ENCODE peak calls at places on chromosomes 11 and 22, in eight cellular contexts. I, C, S, Y, P, B, M and H are unnamed samples.

GRCh38 chr11:128924618-128925017 is 18.1 kb downstream of the TP53AIP1 start:
- ATAC-seq in Y (no peak), B (no peak), P (no peak), S (no peak), M (no peak), C (no peak), I (no peak), H (no peak)

GRCh38 chr11:27239305-27239942 is 123.6 kb downstream of the CCDC34 start:
- ATAC-seq in Y (no peak), P (no peak), B (peak; percentile 23), S (peak; percentile 84), I (no peak), M (peak; percentile 54), C (no peak), H (no peak)

GRCh38 chr11:45896392-45897068 is 10.5 kb downstream of the FREY1 start:
- ATAC-seq in Y (no peak), B (no peak), P (no peak), S (no peak), M (no peak), I (no peak), C (no peak), H (no peak)

GRCh38 chr11:128616158-128616557 is 28.8 kb upstream of the ETS1 start:
- ATAC-seq in C (no peak), I (no peak), Y (no peak), P (no peak), M (no peak), S (no peak), B (no peak), H (no peak)

GRCh38 chr11:44740967-44741366 is 14.2 kb downstream of the TSPAN18 start:
- ATAC-seq in B (no peak), I (no peak), Y (no peak), M (no peak), P (no peak), C (no peak), S (peak; percentile 35), H (no peak)

GRCh38 chr11:110565690-110566336 is 136.1 kb downstream of the FDX1 start:
- ATAC-seq in S (peak; percentile 24), I (no peak), M (no peak), P (peak; percentile 75), B (peak; percentile 75), Y (no peak), C (peak; percentile 53), H (no peak)

GRCh38 chr11:10941429-10941828 is 83.6 kb upstream of the ZBED5 start:
- ATAC-seq in I (no peak), P (no peak), Y (no peak), C (no peak), M (no peak), B (peak; percentile 65), S (no peak), H (no peak)

GRCh38 chr11:117621226-117621625 is 175.8 kb downstream of the DSCAML1 start:
- ATAC-seq in B (peak; percentile 44), C (no peak), M (no peak), P (peak; percentile 55), S (no peak), Y (no peak), I (no peak), H (no peak)

GRCh38 chr22:41314821-41315220 is 13.5 kb downstream of the ZC3H7B start:
- ATAC-seq in Y (no peak), I (no peak), M (no peak), P (no peak), C (no peak), S (no peak), B (no peak), H (no peak)

GRCh38 chr11:121471167-121471566 is 18.4 kb upstream of the SORL1-AS1 start:
- ATAC-seq in S (no peak), I (no peak), Y (no peak), M (no peak), P (no peak), C (no peak), B (no peak), H (no peak)

GRCh38 chr11:126698576-126698975 is 302.0 kb downstream of the KIRREL3 start:
- ATAC-seq in C (no peak), Y (no peak), I (no peak), S (no peak), B (no peak), P (no peak), M (no peak), H (no peak)

GRCh38 chr11:32396331-32396730 is 39.0 kb downstream of the WT1 start:
- ATAC-seq in C (no peak), B (no peak), Y (no peak), P (no peak), M (no peak), I (no peak), S (no peak), H (no peak)

GRCh38 chr22:50145741-50146439 is 24.6 kb upstream of the PANX2 start:
- ATAC-seq in I (no peak), S (peak; percentile 25), P (no peak), M (peak; percentile 30), B (no peak), C (no peak), Y (no peak), H (no peak)

GRCh38 chr11:35330924-35331323 is 88.4 kb downstream of the SLC1A2 start:
- ATAC-seq in Y (peak; percentile 60), I (peak; percentile 83), P (no peak), M (no peak), B (peak; percentile 56), S (peak; percentile 49), C (no peak), H (no peak)

GRCh38 chr22:41925783-41926460 is 684 bp downstream of the TNFRSF13C start:
- ATAC-seq in B (peak; percentile 91), C (peak; percentile 86), Y (peak; percentile 81), S (peak; percentile 61), M (no peak), P (peak; percentile 78), I (peak; percentile 86), H (peak; percentile 81)

GRCh38 chr22:26188341-26188740 is 19.1 kb downstream of the SEZ6L start:
- ATAC-seq in C (no peak), P (no peak), B (no peak), S (no peak), I (no peak), M (no peak), Y (no peak), H (no peak)

GRCh38 chr22:39306456-39307361 is 12.7 kb downstream of the RPL3 start:
- ATAC-seq in S (no peak), M (no peak), B (peak; percentile 38), Y (peak; percentile 64), C (peak; percentile 40), P (no peak), I (no peak), H (no peak)

GRCh38 chr22:20566420-20567260 is 59.2 kb downstream of the MED15 start:
- ATAC-seq in B (peak; percentile 4), S (no peak), C (no peak), Y (peak; percentile 19), I (peak; percentile 59), M (no peak), P (no peak), H (no peak)

GRCh38 chr11:45576461-45577215 is 88.8 kb downstream of the CHST1 start:
- ATAC-seq in Y (no peak), C (no peak), M (no peak), S (no peak), I (no peak), P (no peak), B (no peak), H (no peak)

GRCh38 chr11:71555508-71555907 is 7.3 kb downstream of the KRTAP5-9 start:
- ATAC-seq in S (no peak), I (no peak), M (peak; percentile 38), B (no peak), P (no peak), C (no peak), Y (no peak), H (no peak)

GRCh38 chr22:37183432-37184379 is 4.3 kb downstream of the C1QTNF6 start:
- ATAC-seq in P (no peak), C (no peak), Y (peak; percentile 10), B (no peak), S (no peak), I (no peak), M (no peak), H (no peak)

GRCh38 chr11:114280696-114281095 is 15.5 kb upstream of the NNMT start:
- ATAC-seq in I (no peak), S (peak; percentile 73), B (peak; percentile 96), P (peak; percentile 87), M (peak; percentile 87), Y (no peak), C (no peak), H (peak; percentile 54)

GRCh38 chr11:57571631-57572030 is 4.2 kb upstream of the UBE2L6 start:
- ATAC-seq in S (no peak), B (no peak), M (no peak), I (no peak), Y (no peak), P (no peak), C (no peak), H (no peak)

GRCh38 chr22:39800790-39801540 is 92.6 kb downstream of the ENTHD1 start:
- ATAC-seq in S (no peak), I (no peak), Y (no peak), P (no peak), C (no peak), M (no peak), B (no peak), H (no peak)

GRCh38 chr22:16917144-16918003 is 90.6 kb downstream of the GAB4 start:
- ATAC-seq in C (no peak), Y (peak; percentile 57), B (peak; percentile 85), M (no peak), I (peak; percentile 43), S (peak; percentile 39), P (peak; percentile 95), H (peak; percentile 22)

GRCh38 chr11:19742595-19743292 is 30.1 kb downstream of the NAV2 start:
- ATAC-seq in S (peak; percentile 83), B (peak; percentile 95), Y (peak; percentile 81), I (peak; percentile 71), C (peak; percentile 74), M (peak; percentile 87), P (peak; percentile 97), H (peak; percentile 83)

GRCh38 chr22:44997060-44997459 is 12.7 kb downstream of the PHF21B start:
- ATAC-seq in B (no peak), M (no peak), Y (no peak), I (no peak), S (no peak), P (no peak), C (no peak), H (no peak)

GRCh38 chr11:10305262-10305963 is 540 bp downstream of the ADM start:
- ATAC-seq in P (no peak), S (no peak), B (peak; percentile 2), M (peak; percentile 33), Y (no peak), C (no peak), I (peak; percentile 12), H (no peak)

GRCh38 chr11:75035911-75036536 is 47.3 kb downstream of the NEU3 start:
- ATAC-seq in M (no peak), S (no peak), C (no peak), P (peak; percentile 83), B (no peak), Y (no peak), I (no peak), H (no peak)

GRCh38 chr11:125371451-125371935 is 124.6 kb downstream of the FEZ1 start:
- ATAC-seq in M (no peak), Y (no peak), C (no peak), B (no peak), P (no peak), S (no peak), I (no peak), H (no peak)

GRCh38 chr11:79393362-79394043 is 47.3 kb downstream of the TENM4 start:
- ATAC-seq in C (no peak), B (no peak), S (no peak), P (no peak), M (no peak), Y (no peak), I (no peak), H (no peak)

GRCh38 chr11:19845633-19846032 is 133.0 kb downstream of the NAV2 start:
- ATAC-seq in I (no peak), P (no peak), Y (no peak), B (no peak), C (no peak), M (no peak), S (no peak), H (no peak)

GRCh38 chr11:22163394-22163797 is 29.5 kb upstream of the ANO5 start:
- ATAC-seq in Y (no peak), C (peak; percentile 48), S (peak; percentile 82), M (peak; percentile 36), I (no peak), P (no peak), B (peak; percentile 81), H (peak; percentile 53)

GRCh38 chr11:121460941-121461514 is 8.3 kb upstream of the SORL1-AS1 start:
- ATAC-seq in C (no peak), B (peak; percentile 71), I (no peak), Y (no peak), S (no peak), M (no peak), P (no peak), H (no peak)